ENCODE peak calls at places on chromosomes 11 and 22, in five cellular contexts. C, S, D, R and X are unnamed samples.

GRCh38 chr11:71488086-71488967 is 35.3 kb downstream of the NADSYN1 start:
- DNase-seq in D (no peak), S (peak), C (no peak), R (peak), X (peak)

GRCh38 chr11:118267486-118267885 is 3.4 kb upstream of the MPZL2 start:
- DNase-seq in C (no peak), D (no peak), R (no peak), S (no peak), X (no peak)

GRCh38 chr11:58334708-58335107 is 24.2 kb downstream of the OR5B17 start:
- DNase-seq in R (peak), S (peak), C (no peak), D (no peak), X (no peak)

GRCh38 chr11:73262851-73263495 is 9.2 kb upstream of the P2RY6 start:
- DNase-seq in D (no peak), S (peak), R (no peak), C (no peak), X (no peak)

GRCh38 chr22:31646186-31647019 is 15.6 kb downstream of the PISD start:
- DNase-seq in S (peak), R (peak), C (no peak), D (no peak), X (no peak)

GRCh38 chr22:46007848-46008261 is 30.9 kb upstream of the WNT7B start:
- DNase-seq in D (peak), R (peak), C (no peak), S (peak), X (peak)

GRCh38 chr11:58980159-58980843 is 41.0 kb downstream of the GLYATL1 start:
- DNase-seq in D (no peak), C (no peak), R (no peak), S (no peak), X (no peak)

GRCh38 chr11:43576834-43577521 is 103.6 kb upstream of the HSD17B12 start:
- DNase-seq in C (no peak), R (no peak), D (no peak), S (peak), X (no peak)

GRCh38 chr11:103581680-103582265 is 454.7 kb upstream of the DDI1 start:
- DNase-seq in C (no peak), R (no peak), D (no peak), S (peak), X (no peak)

GRCh38 chr11:3228445-3228829 is 3.8 kb downstream of the MRGPRE start:
- DNase-seq in C (no peak), S (no peak), R (no peak), D (no peak), X (no peak)

GRCh38 chr11:102955624-102956023 is at the start of gene MMP13:
- DNase-seq in C (no peak), D (no peak), R (no peak), S (no peak), X (no peak)

GRCh38 chr22:30196867-30197336 is 49.7 kb downstream of the LIF start:
- DNase-seq in C (no peak), D (no peak), R (no peak), S (no peak), X (no peak)

GRCh38 chr11:66509131-66509561 is 1.3 kb upstream of the BBS1 start:
- DNase-seq in S (no peak), R (no peak), C (no peak), D (no peak), X (no peak)

GRCh38 chr11:80822248-80822647 is 1381.4 kb upstream of the TENM4 start:
- DNase-seq in C (no peak), D (no peak), S (no peak), R (no peak), X (no peak)

GRCh38 chr11:8328848-8329330 is 65.2 kb upstream of the LMO1 start:
- DNase-seq in D (peak), S (peak), C (peak), R (peak), X (peak)

GRCh38 chr11:57092028-57092698 is 89.6 kb upstream of the LRRC55 start:
- DNase-seq in D (no peak), S (no peak), R (no peak), C (no peak), X (no peak)

GRCh38 chr11:75524576-75525432 is 937 bp downstream of the GDPD5 start:
- DNase-seq in R (no peak), C (no peak), D (no peak), S (peak), X (no peak)

GRCh38 chr11:64204464-64204989 is 2.0 kb upstream of the FERMT3 start:
- DNase-seq in C (no peak), D (peak), R (peak), S (peak), X (no peak)

GRCh38 chr11:64208796-64209562 is 2.5 kb downstream of the FERMT3 start:
- DNase-seq in D (no peak), R (no peak), C (no peak), S (no peak), X (no peak)

GRCh38 chr11:64207247-64208085 is 945 bp downstream of the FERMT3 start:
- DNase-seq in D (no peak), R (no peak), S (peak), C (no peak), X (no peak)

GRCh38 chr11:64208086-64208795 is 1.7 kb downstream of the FERMT3 start:
- DNase-seq in D (no peak), R (no peak), S (no peak), C (no peak), X (no peak)

DNA sequence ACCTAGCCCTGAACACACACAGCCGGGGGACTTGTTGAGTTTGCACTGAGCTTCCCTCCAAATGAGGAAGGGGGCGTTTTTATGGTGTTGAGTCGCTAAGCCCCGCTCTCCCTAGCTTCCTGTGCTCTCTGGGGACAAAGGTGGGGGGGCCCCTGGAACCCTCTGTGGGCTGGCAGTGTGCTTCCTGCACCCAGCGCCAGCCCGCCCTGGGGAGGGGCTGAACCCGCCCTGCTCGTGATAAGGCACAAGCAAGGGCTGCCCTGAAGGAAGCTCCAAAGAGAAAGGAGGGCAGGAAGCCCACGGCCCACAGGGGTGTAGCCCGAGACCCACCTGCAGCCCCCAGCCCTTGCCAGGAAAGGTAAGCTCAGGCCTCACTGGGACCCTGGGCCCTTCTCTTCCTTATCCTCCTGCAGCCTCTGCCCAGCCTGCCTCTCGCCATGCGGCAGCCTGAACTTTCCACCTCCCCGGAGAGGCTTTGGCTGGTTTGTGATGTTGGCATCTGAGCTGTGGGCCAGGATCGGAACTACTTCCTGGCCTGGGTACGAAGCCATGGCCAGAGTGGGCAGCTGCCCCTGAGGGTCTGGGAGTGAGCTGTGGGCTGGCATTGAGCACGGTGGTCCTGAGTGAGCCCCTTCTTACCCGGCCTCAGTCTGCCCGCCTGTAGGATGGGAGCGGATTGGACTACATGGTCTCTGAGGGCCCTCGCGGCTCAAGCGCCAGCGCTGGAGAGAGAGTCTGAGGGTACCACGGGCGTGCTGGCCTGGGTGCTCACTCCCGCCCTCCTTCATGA is at the start of gene FERMT3:
- DNase-seq in C (no peak), S (no peak), D (no peak), R (no peak), X (no peak)
- TF ChIP-seq CTCF in C (no peak), S (no peak), D (no peak), R (no peak), X (no peak)

GRCh38 chr11:121321614-121322243 is 29.2 kb downstream of the SC5D start:
- DNase-seq in C (no peak), S (peak), R (no peak), D (no peak), X (no peak)
- TF ChIP-seq CTCF in C (peak), S (no peak), R (peak), D (peak), X (peak)

DNA sequence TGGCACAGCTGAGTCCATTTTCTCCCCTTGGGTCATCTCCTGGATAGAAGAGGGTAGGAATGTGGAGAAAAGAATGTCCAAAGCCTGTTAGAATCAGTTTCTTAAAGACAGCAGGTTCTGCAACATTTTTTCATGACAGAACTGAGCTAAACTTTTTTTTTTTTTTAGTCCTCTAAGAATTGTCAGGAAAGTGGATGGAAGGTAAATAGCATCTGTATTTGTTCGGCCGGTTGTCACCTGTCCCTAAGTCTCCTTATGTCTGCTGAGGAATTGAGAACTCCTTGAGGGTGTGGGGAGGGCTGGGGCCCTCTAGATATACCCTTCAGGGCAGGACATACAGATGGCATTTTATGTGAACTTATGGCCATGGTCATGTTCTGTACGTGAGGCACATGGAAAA is 211.2 kb upstream of the CADM1 start:
- DNase-seq in S (no peak), D (no peak), R (no peak), C (no peak), X (no peak)
- TF ChIP-seq CTCF in S (no peak), D (no peak), R (no peak), C (no peak), X (no peak)

DNA sequence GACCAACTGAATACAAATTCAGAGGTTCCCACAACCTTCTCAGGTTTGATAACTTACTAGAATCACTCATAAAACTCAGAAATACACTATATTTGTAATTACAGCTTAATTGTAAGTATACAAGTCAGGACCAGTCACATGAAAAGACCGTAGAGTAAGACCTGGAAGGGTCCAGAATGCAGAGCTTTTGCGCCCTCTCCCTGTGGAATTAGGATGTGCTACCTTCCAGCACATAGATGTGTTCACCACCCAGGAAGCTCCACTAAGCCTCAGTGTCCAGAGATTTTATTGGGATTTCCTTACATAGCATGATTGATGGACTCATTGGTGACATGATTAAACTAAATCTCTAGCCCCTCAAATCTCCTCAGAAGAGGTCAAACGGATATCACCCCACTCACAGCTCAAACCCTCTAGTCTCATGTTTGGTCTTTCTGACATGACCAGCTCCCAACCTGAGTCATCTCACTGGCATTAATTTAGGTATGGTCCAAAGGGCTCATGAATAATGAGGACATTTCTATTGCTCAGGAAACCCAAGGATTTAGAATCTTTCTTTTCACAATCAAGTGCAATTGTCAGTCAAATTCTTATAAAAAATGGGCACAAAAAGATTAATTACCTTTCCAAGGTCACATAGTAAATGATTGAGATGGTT is 77.2 kb upstream of the UBASH3B start:
- DNase-seq in D (no peak), S (no peak), C (no peak), R (no peak), X (no peak)
- TF ChIP-seq CTCF in D (no peak), S (peak), C (peak), R (no peak), X (peak)

GRCh38 chr11:111399187-111400031 is 20.3 kb upstream of the POU2AF1 start:
- DNase-seq in R (no peak), C (no peak), D (no peak), S (no peak), X (no peak)
- TF ChIP-seq CTCF in R (no peak), C (peak), D (no peak), S (no peak), X (no peak)

DNA sequence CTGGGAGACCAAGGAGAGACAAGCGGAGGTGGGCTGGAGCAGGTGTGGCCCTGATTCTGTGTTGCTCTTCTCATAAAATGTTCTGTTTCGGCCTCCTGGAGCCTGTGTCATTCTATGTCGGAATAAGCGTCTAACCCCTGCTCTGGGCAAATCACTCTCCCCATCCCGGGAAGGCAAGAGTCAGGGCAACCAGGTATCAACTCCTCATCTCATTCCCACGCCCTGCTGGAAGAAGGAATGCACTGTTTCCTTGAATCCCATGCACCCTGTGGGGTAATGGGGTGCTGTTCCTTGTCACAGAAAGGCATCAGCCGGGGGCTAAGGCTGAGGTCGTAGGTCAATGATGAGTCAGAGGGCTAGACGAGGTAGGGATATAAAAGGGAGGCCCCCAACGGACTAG is 2.6 kb downstream of the FAM180B start:
- DNase-seq in D (no peak), C (no peak), R (no peak), S (no peak), X (peak)
- TF ChIP-seq CTCF in D (no peak), C (no peak), R (no peak), S (no peak), X (no peak)

GRCh38 chr11:70084046-70084984 is 6.2 kb downstream of the ANO1 start:
- DNase-seq in D (no peak), S (no peak), C (no peak), R (no peak), X (no peak)

GRCh38 chr11:70085815-70086769 is 8.0 kb downstream of the ANO1 start:
- DNase-seq in D (no peak), R (peak), S (peak), C (no peak), X (no peak)

GRCh38 chr11:70080763-70081162 is 2.6 kb downstream of the ANO1 start:
- DNase-seq in S (no peak), D (no peak), R (no peak), C (no peak), X (peak)

GRCh38 chr11:70079691-70080090 is 1.6 kb downstream of the ANO1 start:
- DNase-seq in R (no peak), S (no peak), D (no peak), C (no peak), X (peak)

DNA sequence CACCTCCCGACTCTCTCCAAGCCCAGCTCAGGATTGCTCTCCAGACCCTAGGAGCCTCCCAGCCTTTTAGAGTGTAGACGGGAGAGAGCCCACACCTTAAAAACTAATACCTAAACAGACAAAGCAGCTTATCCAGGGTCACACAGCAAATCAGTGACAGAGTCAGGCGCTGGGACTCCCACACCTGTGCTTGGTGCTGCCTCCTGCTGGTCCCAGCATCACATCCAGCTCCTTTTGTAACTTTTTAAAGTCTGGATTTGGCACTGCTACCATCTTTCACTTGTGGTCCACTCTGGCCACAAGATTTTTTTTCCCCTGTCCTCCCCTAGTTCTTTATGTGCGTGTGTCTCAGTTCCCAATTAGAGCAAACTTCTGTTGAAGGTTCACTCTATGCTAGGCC is 4.7 kb downstream of the ANO1 start:
- DNase-seq in R (no peak), S (no peak), C (no peak), D (no peak), X (no peak)
- TF ChIP-seq CTCF in R (no peak), S (peak), C (peak), D (no peak), X (peak)

DNA sequence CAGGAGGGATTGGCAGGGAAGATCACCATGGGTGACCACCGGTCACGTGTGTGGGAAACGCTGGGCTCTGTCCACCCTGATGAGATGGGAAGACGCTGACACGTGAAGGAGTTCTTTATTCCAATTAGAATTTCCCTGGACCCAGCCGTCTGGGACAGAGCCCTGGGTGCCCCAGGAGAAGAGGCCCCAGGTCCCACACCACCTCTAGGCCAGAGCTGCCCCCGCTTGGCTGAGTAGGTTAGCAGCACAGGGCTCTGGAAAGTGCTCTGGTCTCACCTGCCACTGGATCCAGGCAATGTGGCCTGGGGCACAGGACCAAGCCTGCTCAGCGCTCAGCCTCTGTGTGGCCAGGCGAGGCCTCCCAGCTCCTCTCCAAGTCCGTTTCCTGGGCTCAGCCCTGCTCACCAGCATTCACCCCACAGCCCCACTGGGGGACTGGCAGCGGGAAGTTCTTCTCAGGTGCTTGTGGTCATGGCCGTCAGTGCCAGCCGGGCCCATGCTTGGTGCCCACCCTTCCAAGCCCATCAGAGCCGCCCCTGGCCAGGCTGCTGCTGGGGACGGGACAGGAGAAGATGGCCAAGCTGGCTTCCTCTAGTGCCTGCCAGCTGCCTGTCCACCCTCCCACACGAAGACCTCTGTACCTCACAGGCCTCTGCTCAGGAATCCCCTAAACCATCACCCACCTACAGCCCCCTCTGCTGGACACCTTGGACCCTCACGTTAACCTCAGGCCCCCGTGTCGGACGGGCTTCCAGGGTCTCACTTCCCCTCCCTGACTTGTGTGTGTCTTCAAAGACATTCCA is 62.5 kb upstream of the FGF3 start:
- DNase-seq in C (no peak), S (no peak), R (peak), D (no peak), X (peak)
- TF ChIP-seq CTCF in C (no peak), S (no peak), R (peak), D (no peak), X (peak)

DNA sequence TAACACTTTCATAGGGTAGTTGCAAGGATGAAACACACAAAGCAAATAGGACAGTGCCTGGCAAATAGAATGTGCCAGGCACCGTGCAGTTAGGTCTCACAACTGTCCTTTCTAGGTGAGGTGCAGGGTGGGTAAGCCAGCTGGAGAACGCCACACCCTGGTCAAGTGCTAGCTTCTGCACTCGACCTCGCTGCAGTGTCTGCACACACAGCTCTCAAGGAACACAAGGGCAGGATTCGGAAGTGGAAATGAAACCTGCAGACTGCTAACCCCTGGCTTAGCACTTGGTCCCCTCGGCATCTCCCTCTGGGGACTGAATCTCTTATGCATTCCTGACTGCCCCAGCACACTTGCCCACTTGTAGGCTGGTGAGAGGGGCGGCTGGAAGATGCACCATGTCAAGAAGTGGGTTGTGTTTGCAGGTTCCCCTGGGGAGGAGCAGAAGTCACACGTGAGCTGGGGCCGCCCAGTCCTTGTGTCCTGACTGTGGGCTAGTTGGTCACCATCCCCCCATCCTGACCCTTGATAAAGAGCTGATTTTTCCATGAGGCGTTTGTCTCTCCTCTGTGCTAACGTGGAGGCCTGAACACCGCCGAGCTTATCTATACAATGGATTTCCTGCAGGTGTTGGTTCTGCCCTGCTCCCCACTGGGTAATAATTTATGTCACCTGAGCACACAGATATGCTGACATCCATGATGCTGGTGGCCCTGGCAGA is 89.0 kb downstream of the MICAL2 start:
- DNase-seq in R (no peak), C (no peak), D (no peak), S (no peak), X (peak)
- TF ChIP-seq CTCF in R (no peak), C (no peak), D (no peak), S (no peak), X (no peak)

GRCh38 chr22:38273135-38273761 is 438 bp upstream of the TMEM184B start:
- DNase-seq in R (no peak), D (no peak), C (no peak), S (no peak), X (no peak)
- TF ChIP-seq CTCF in R (no peak), D (no peak), C (no peak), S (no peak), X (no peak)